ENCODE peak calls at places on chromosomes 5 and 9, in five cellular contexts. P is fibroblast of lung; W is activated naive CD8-positive, alpha-beta T cell treated with anti-CD3 and anti-CD28 coated beads for 36 hours; E is foreskin keratinocyte; T is left colon. Y is an unnamed sample.
A peak's percentile ranks its signal among the peaks of the same experiment; 100 is the strongest.

GRCh38 chr5:168287362-168287761 is 4.1 kb upstream of the WWC1 start:
- DNase-seq in P (no peak), W (no peak), E (no peak), T (no peak), Y (no peak)

GRCh38 chr5:85017271-85017670 is 632.6 kb upstream of the EDIL3 start:
- DNase-seq in P (peak; percentile 45), W (no peak), E (no peak), T (no peak), Y (no peak)

GRCh38 chr5:116482394-116482793 is 92.2 kb downstream of the SEMA6A start:
- DNase-seq in P (peak; percentile 70), W (no peak), E (peak; percentile 51), T (no peak), Y (no peak)

GRCh38 chr5:130605200-130605599 is 559.9 kb downstream of the HINT1 start:
- DNase-seq in P (no peak), W (no peak), E (peak; percentile 22), T (no peak), Y (no peak)

GRCh38 chr5:146426853-146427618 is 20.1 kb upstream of the TCERG1 start:
- DNase-seq in P (peak; percentile 34), W (no peak), E (no peak), T (no peak), Y (no peak)

GRCh38 chr5:142545653-142546322 is 140.1 kb downstream of the FGF1 start:
- DNase-seq in P (peak; percentile 52), W (no peak), E (no peak), T (no peak), Y (no peak)

GRCh38 chr5:122907238-122907637 is 61.8 kb downstream of the SNX24 start:
- DNase-seq in P (peak; percentile 77), W (no peak), E (peak; percentile 75), T (no peak), Y (no peak)

GRCh38 chr5:159031513-159031912 is 68.2 kb downstream of the EBF1 start:
- DNase-seq in P (peak; percentile 69), W (no peak), E (no peak), T (no peak), Y (no peak)

GRCh38 chr9:134415026-134415425 is 88.8 kb downstream of the RXRA start:
- DNase-seq in P (no peak), W (no peak), E (no peak), T (no peak), Y (no peak)

GRCh38 chr9:86639899-86640379 is 285.7 kb upstream of the TUT7 start:
- DNase-seq in P (no peak), W (no peak), E (no peak), T (no peak), Y (no peak)

GRCh38 chr5:1763548-1763911 is 36.1 kb downstream of the MRPL36 start:
- DNase-seq in P (peak; percentile 45), W (no peak), E (no peak), T (peak; percentile 24), Y (no peak)

GRCh38 chr5:113038714-113039113 is 62.1 kb downstream of the DCP2 start:
- DNase-seq in P (peak; percentile 81), W (no peak), E (peak; percentile 96), T (no peak), Y (no peak)

GRCh38 chr5:54541823-54542783 is 24.5 kb downstream of the SNX18 start:
- DNase-seq in P (no peak), W (no peak), E (no peak), T (no peak), Y (no peak)

GRCh38 chr9:13485068-13485596 is 205.6 kb upstream of the MPDZ start:
- DNase-seq in P (peak; percentile 94), W (no peak), E (peak; percentile 30), T (peak; percentile 24), Y (no peak)

GRCh38 chr9:81190659-81191058 is 498.7 kb downstream of the TLE1 start:
- DNase-seq in P (no peak), W (no peak), E (no peak), T (no peak), Y (no peak)

GRCh38 chr9:76136986-76137385 is 246.5 kb downstream of the PCSK5 start:
- DNase-seq in P (peak; percentile 77), W (no peak), E (peak; percentile 38), T (no peak), Y (no peak)

GRCh38 chr9:93954436-93955355 is at the start of gene BARX1:
- DNase-seq in P (no peak), W (peak; percentile 24), E (no peak), T (no peak), Y (no peak)

GRCh38 chr9:103183569-103184191 is 188.5 kb downstream of the CYLC2 start:
- DNase-seq in P (no peak), W (no peak), E (peak; percentile 0), T (no peak), Y (no peak)

GRCh38 chr9:95349109-95350038 is 31.9 kb upstream of the FANCC start:
- DNase-seq in P (peak; percentile 11), W (peak; percentile 25), E (no peak), T (no peak), Y (no peak)

GRCh38 chr9:114899461-114899860 is 30.9 kb downstream of the TNFSF8 start:
- DNase-seq in P (no peak), W (no peak), E (no peak), T (no peak), Y (no peak)

GRCh38 chr5:38347040-38347763 is 88.8 kb downstream of the EGFLAM start:
- DNase-seq in P (peak; percentile 24), W (no peak), E (peak; percentile 59), T (no peak), Y (no peak)

GRCh38 chr9:78306222-78307076 is 9.5 kb downstream of the PSAT1 start:
- DNase-seq in P (no peak), W (no peak), E (no peak), T (no peak), Y (no peak)

GRCh38 chr9:34498511-34498910 is 24.3 kb downstream of the ENHO start:
- DNase-seq in P (no peak), W (no peak), E (no peak), T (no peak), Y (peak; percentile 14)

Y was measured in NCI-H2107.